ENCODE peak calls at places on chromosomes 12 and 14, in eight cellular contexts. S, M, O, G, Y, B, E and A are unnamed samples.

GRCh38 chr12:116303929-116304328 is 26.4 kb upstream of the MED13L start:
- DNase-seq in S (no peak), M (peak), O (no peak), G (no peak), Y (no peak), B (no peak), E (no peak), A (peak)

GRCh38 chr12:54300732-54301427 is at the start of gene NFE2:
- DNase-seq in S (no peak), M (no peak), O (no peak), G (peak), Y (peak), B (peak), E (peak), A (peak)

GRCh38 chr12:115756271-115756670 is 521.2 kb downstream of the MED13L start:
- DNase-seq in S (no peak), M (no peak), O (no peak), G (no peak), Y (no peak), B (no peak), E (peak), A (peak)

GRCh38 chr14:76267322-76268012 is 108.5 kb upstream of the ESRRB start:
- DNase-seq in S (no peak), M (no peak), O (peak), G (peak), Y (peak), B (peak), E (no peak), A (peak)

GRCh38 chr12:122860854-122861585 is 25.8 kb downstream of the HIP1R start:
- DNase-seq in S (no peak), M (no peak), O (no peak), G (no peak), Y (no peak), B (no peak), E (no peak), A (no peak)

GRCh38 chr12:58148405-58148804 is 207.0 kb downstream of the ATP23 start:
- DNase-seq in S (no peak), M (no peak), O (no peak), G (peak), Y (peak), B (no peak), E (peak), A (peak)

GRCh38 chr12:105949391-105949790 is 189.4 kb downstream of the NUAK1 start:
- DNase-seq in S (no peak), M (no peak), O (no peak), G (no peak), Y (no peak), B (no peak), E (peak), A (no peak)

GRCh38 chr12:106434521-106434920 is 77.0 kb downstream of the POLR3B start:
- DNase-seq in S (no peak), M (no peak), O (no peak), G (no peak), Y (no peak), B (no peak), E (no peak), A (no peak)

GRCh38 chr14:51554339-51554920 is 97.3 kb upstream of the FRMD6 start:
- DNase-seq in S (no peak), M (no peak), O (no peak), G (peak), Y (peak), B (no peak), E (peak), A (peak)

GRCh38 chr12:1706284-1707016 is 15.6 kb downstream of the ADIPOR2 start:
- DNase-seq in S (no peak), M (no peak), O (no peak), G (no peak), Y (no peak), B (no peak), E (peak), A (peak)

GRCh38 chr14:64704145-64704742 is at the start of gene PLEKHG3:
- DNase-seq in S (peak), M (no peak), O (peak), G (peak), Y (peak), B (peak), E (peak), A (peak)

GRCh38 chr12:51449569-51450246 is 25.1 kb downstream of the SLC4A8 start:
- DNase-seq in S (no peak), M (no peak), O (no peak), G (no peak), Y (no peak), B (no peak), E (peak), A (peak)